ENCODE peak calls at places on chromosomes 5 and 9, in five cellular contexts. S is effector CD4-positive, alpha-beta T cell; C is lower lobe of right lung; J is activated CD4-positive, alpha-beta T cell treated with anti-CD3 and anti-CD28 coated beads for 4 hours; F is Calu3. Q is an unnamed sample.
A peak's percentile ranks its signal among the peaks of the same experiment; 100 is the strongest.

GRCh38 chr5:180830253-180831138 is 27.9 kb upstream of the MGAT1 start:
- DNase-seq in S (peak; percentile 59), C (peak; percentile 87), J (peak; percentile 67), F (no peak), Q (no peak)

GRCh38 chr5:43456556-43456955 is 27.1 kb downstream of the TMEM267 start:
- DNase-seq in S (no peak), C (no peak), J (no peak), F (no peak), Q (no peak)

GRCh38 chr5:125489146-125489545 is 742.7 kb upstream of the ZNF608 start:
- DNase-seq in S (no peak), C (no peak), J (no peak), F (no peak), Q (no peak)

GRCh38 chr5:159581502-159582249 is 251.4 kb upstream of the IL12B start:
- DNase-seq in S (no peak), C (no peak), J (no peak), F (peak; percentile 85), Q (peak; percentile 21)

GRCh38 chr5:171418316-171418981 is 998 bp upstream of the FGF18 start:
- DNase-seq in S (peak; percentile 14), C (peak; percentile 81), J (peak; percentile 30), F (peak; percentile 91), Q (peak; percentile 76)

GRCh38 chr5:115626444-115626823 is 598 bp upstream of the TMED7 start:
- DNase-seq in S (no peak), C (no peak), J (no peak), F (no peak), Q (no peak)

GRCh38 chr5:65100846-65101678 is 332.3 kb downstream of the CWC27 start:
- DNase-seq in S (no peak), C (peak; percentile 49), J (peak; percentile 13), F (peak; percentile 71), Q (peak; percentile 43)

GRCh38 chr9:132424857-132425702 is 15.1 kb downstream of the CFAP77 start:
- DNase-seq in S (no peak), C (no peak), J (no peak), F (no peak), Q (no peak)

GRCh38 chr9:134536101-134536900 is 105.3 kb upstream of the COL5A1 start:
- DNase-seq in S (no peak), C (no peak), J (no peak), F (no peak), Q (no peak)

GRCh38 chr5:115459844-115460243 is 84.7 kb downstream of the FEM1C start:
- DNase-seq in S (no peak), C (no peak), J (no peak), F (no peak), Q (no peak)

GRCh38 chr5:147169399-147169798 is 65.4 kb upstream of the STK32A start:
- DNase-seq in S (no peak), C (no peak), J (no peak), F (peak; percentile 47), Q (no peak)

GRCh38 chr5:83472508-83473343 is 1.2 kb downstream of the VCAN start:
- DNase-seq in S (no peak), C (peak; percentile 61), J (no peak), F (peak; percentile 50), Q (no peak)

GRCh38 chr5:125558466-125558865 is 812.0 kb upstream of the ZNF608 start:
- DNase-seq in S (no peak), C (no peak), J (no peak), F (no peak), Q (no peak)

GRCh38 chr5:26894719-26895263 is 143.6 kb downstream of the CDH9 start:
- DNase-seq in S (no peak), C (no peak), J (no peak), F (no peak), Q (no peak)

GRCh38 chr5:123047706-123048105 is 11.2 kb upstream of the PPIC start:
- DNase-seq in S (no peak), C (no peak), J (no peak), F (no peak), Q (no peak)

GRCh38 chr5:73135429-73136276 is 15.3 kb downstream of the TMEM171 start:
- DNase-seq in S (no peak), C (no peak), J (no peak), F (no peak), Q (peak; percentile 37)

GRCh38 chr9:11241779-11242178 is 629.0 kb upstream of the PTPRD start:
- DNase-seq in S (no peak), C (no peak), J (no peak), F (no peak), Q (no peak)

GRCh38 chr9:120608421-120608820 is 28.5 kb upstream of the CDK5RAP2 start:
- DNase-seq in S (no peak), C (no peak), J (no peak), F (no peak), Q (no peak)

GRCh38 chr9:20307662-20308061 is 314.6 kb downstream of the MLLT3 start:
- DNase-seq in S (no peak), C (no peak), J (no peak), F (no peak), Q (no peak)

GRCh38 chr9:131174681-131175239 is 49.4 kb downstream of the NUP214 start:
- DNase-seq in S (no peak), C (no peak), J (no peak), F (no peak), Q (no peak)

GRCh38 chr5:173208296-173208695 is 26.7 kb downstream of the NKX2-5 start:
- DNase-seq in S (no peak), C (no peak), J (no peak), F (no peak), Q (no peak)

GRCh38 chr5:73444499-73445432 is 3.8 kb downstream of the FOXD1 start:
- DNase-seq in S (no peak), C (no peak), J (no peak), F (no peak), Q (no peak)

GRCh38 chr5:14383923-14384322 is 197.7 kb upstream of the OTULINL start:
- DNase-seq in S (no peak), C (no peak), J (no peak), F (no peak), Q (no peak)

GRCh38 chr5:172838151-172838875 is 4.3 kb downstream of the ERGIC1 start:
- DNase-seq in S (no peak), C (no peak), J (no peak), F (no peak), Q (no peak)

GRCh38 chr9:78210841-78211301 is 25.0 kb upstream of the CEP78 start:
- DNase-seq in S (no peak), C (no peak), J (no peak), F (no peak), Q (no peak)

GRCh38 chr5:165227515-165227914 is 1722.1 kb downstream of the MAT2B start:
- DNase-seq in S (no peak), C (no peak), J (no peak), F (peak; percentile 14), Q (no peak)

GRCh38 chr5:116361171-116361967 is 213.3 kb downstream of the SEMA6A start:
- DNase-seq in S (no peak), C (peak; percentile 51), J (no peak), F (peak; percentile 78), Q (no peak)

GRCh38 chr5:178348356-178349146 is 115.9 kb upstream of the PHYKPL start:
- DNase-seq in S (no peak), C (peak; percentile 24), J (no peak), F (no peak), Q (no peak)

GRCh38 chr5:57216714-57217113 is 42.9 kb downstream of the GPBP1 start:
- DNase-seq in S (no peak), C (no peak), J (no peak), F (no peak), Q (peak; percentile 5)